ENCODE peak calls at places on chromosome 13, in seven cellular contexts. Y is breast epithelium, E is lung, J is progenitor cell of endocrine pancreas, M is BE2C, U is GM06990, Q is foreskin fibroblast. F is an unnamed sample.

GRCh38 chr13:112709825-112710783 is 20.3 kb downstream of the ATP11A start:
- DNase-seq in Y (no peak), E (no peak), J (no peak), M (no peak), U (no peak), Q (no peak), F (no peak)

GRCh38 chr13:28750187-28751045 is 31.6 kb upstream of the SLC46A3 start:
- DNase-seq in Y (no peak), E (no peak), J (no peak), M (no peak), U (no peak), Q (peak; percentile 39), F (no peak)

GRCh38 chr13:60642552-60642951 is 245.5 kb downstream of the TDRD3 start:
- DNase-seq in Y (no peak), E (no peak), J (no peak), M (no peak), U (no peak), Q (no peak), F (no peak)

GRCh38 chr13:42807236-42807635 is 25.9 kb downstream of the FAM216B start:
- DNase-seq in Y (no peak), E (no peak), J (no peak), M (no peak), U (no peak), Q (no peak), F (no peak)

GRCh38 chr13:49840266-49840665 is 47.8 kb upstream of the KPNA3 start:
- DNase-seq in Y (no peak), E (no peak), J (no peak), M (peak; percentile 23), U (no peak), Q (peak; percentile 28), F (no peak)

GRCh38 chr13:35597451-35597850 is 121.0 kb upstream of the MAB21L1 start:
- DNase-seq in Y (no peak), E (no peak), J (no peak), M (no peak), U (no peak), Q (no peak), F (no peak)

GRCh38 chr13:94412870-94413269 is 66.6 kb downstream of the DCT start:
- DNase-seq in Y (no peak), E (no peak), J (no peak), M (no peak), U (no peak), Q (no peak), F (no peak)

GRCh38 chr13:102724923-102725322 is 30.1 kb upstream of the METTL21C start:
- DNase-seq in Y (no peak), E (no peak), J (no peak), M (no peak), U (no peak), Q (peak; percentile 72), F (no peak)

GRCh38 chr13:59459972-59460371 is 703.8 kb downstream of the DIAPH3 start:
- DNase-seq in Y (no peak), E (no peak), J (no peak), M (no peak), U (no peak), Q (peak; percentile 42), F (no peak)

GRCh38 chr13:81540777-81541176 is 1199.9 kb upstream of the SPRY2 start:
- DNase-seq in Y (no peak), E (no peak), J (no peak), M (peak; percentile 19), U (no peak), Q (peak; percentile 1), F (no peak)

GRCh38 chr13:71867101-71867814 is at the start of gene DACH1:
- DNase-seq in Y (peak; percentile 59), E (peak; percentile 57), J (peak; percentile 19), M (peak; percentile 79), U (no peak), Q (peak; percentile 63), F (peak; percentile 70)

GRCh38 chr13:113591750-113592149 is 7.2 kb downstream of the TFDP1 start:
- DNase-seq in Y (peak; percentile 12), E (no peak), J (no peak), M (no peak), U (no peak), Q (no peak), F (no peak)

GRCh38 chr13:44155422-44156293 is 218.0 kb upstream of the SERP2 start:
- DNase-seq in Y (peak; percentile 57), E (peak; percentile 76), J (no peak), M (no peak), U (no peak), Q (peak; percentile 71), F (peak; percentile 64)

GRCh38 chr13:102799544-102800144 is 725 bp downstream of the BIVM start:
- DNase-seq in Y (no peak), E (peak; percentile 31), J (peak; percentile 26), M (peak; percentile 48), U (no peak), Q (peak; percentile 60), F (peak; percentile 58)

GRCh38 chr13:110683203-110683883 is 22.6 kb downstream of the CARS2 start:
- DNase-seq in Y (no peak), E (no peak), J (no peak), M (no peak), U (no peak), Q (peak; percentile 46), F (no peak)

GRCh38 chr13:21050288-21051197 is 10.8 kb downstream of the LATS2 start:
- DNase-seq in Y (no peak), E (no peak), J (no peak), M (no peak), U (no peak), Q (no peak), F (no peak)

GRCh38 chr13:89687066-89687465 is 1660.4 kb upstream of the MIR17HG start:
- DNase-seq in Y (no peak), E (no peak), J (no peak), M (no peak), U (no peak), Q (no peak), F (no peak)

GRCh38 chr13:83881917-83882625 is at the start of gene SLITRK1:
- DNase-seq in Y (peak; percentile 62), E (no peak), J (peak; percentile 91), M (peak; percentile 51), U (no peak), Q (peak; percentile 59), F (peak; percentile 98)

GRCh38 chr13:20190481-20191310 is 2.0 kb downstream of the GJB2 start:
- DNase-seq in Y (no peak), E (no peak), J (no peak), M (no peak), U (no peak), Q (peak; percentile 38), F (no peak)

GRCh38 chr13:90336507-90336906 is 1011.0 kb upstream of the MIR17HG start:
- DNase-seq in Y (no peak), E (no peak), J (no peak), M (no peak), U (no peak), Q (no peak), F (no peak)

GRCh38 chr13:41458939-41459753 is 1.8 kb downstream of the RGCC start:
- DNase-seq in Y (no peak), E (peak; percentile 59), J (no peak), M (no peak), U (no peak), Q (peak; percentile 74), F (no peak)

GRCh38 chr13:112330479-112331407 is 45.4 kb upstream of the SPACA7 start:
- DNase-seq in Y (no peak), E (no peak), J (no peak), M (no peak), U (no peak), Q (peak; percentile 6), F (no peak)

GRCh38 chr13:46992383-46992952 is 95.6 kb upstream of the HTR2A start:
- DNase-seq in Y (no peak), E (no peak), J (no peak), M (peak; percentile 23), U (no peak), Q (peak; percentile 11), F (no peak)

GRCh38 chr13:26557051-26557392 is 461 bp upstream of the WASF3 start:
- DNase-seq in Y (no peak), E (no peak), J (no peak), M (no peak), U (no peak), Q (no peak), F (no peak)
- TF ChIP-seq CTCF in Y (no peak), E (no peak), J (no peak), M (no peak), U (no peak), Q (no peak), F (no peak)

DNA sequence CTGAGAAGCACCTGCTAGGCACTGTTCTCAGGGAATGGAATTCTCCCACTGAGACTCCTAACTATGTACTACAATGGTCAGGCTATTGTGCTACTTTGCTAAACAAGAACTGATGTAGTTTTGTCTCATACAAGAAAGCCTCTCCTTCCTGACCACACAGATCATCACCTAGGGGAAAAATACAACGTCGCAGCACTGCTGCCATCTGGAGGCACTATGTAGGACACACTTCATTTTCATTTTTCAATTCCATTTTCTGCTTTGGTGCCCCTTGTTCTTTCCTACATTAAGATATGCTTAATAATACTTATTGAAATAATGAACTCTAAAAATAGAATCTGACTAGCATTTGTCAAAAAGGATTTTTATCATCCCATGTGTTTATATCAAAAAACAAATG is 21.1 kb downstream of the PROSER1 start:
- DNase-seq in Y (no peak), E (no peak), J (no peak), M (peak; percentile 22), U (no peak), Q (peak; percentile 56), F (peak; percentile 5)
- TF ChIP-seq CTCF in Y (no peak), E (no peak), J (peak; percentile 65), M (peak; percentile 82), U (peak; percentile 65), Q (peak; percentile 50), F (peak; percentile 54)

GRCh38 chr13:79338343-79338742 is 67.7 kb downstream of the RBM26 start:
- DNase-seq in Y (no peak), E (no peak), J (no peak), M (no peak), U (no peak), Q (no peak), F (no peak)

GRCh38 chr13:79336971-79337370 is 69.1 kb downstream of the RBM26 start:
- DNase-seq in Y (no peak), E (no peak), J (no peak), M (no peak), U (no peak), Q (no peak), F (no peak)

GRCh38 chr13:79346300-79346914 is 59.6 kb downstream of the RBM26 start:
- DNase-seq in Y (no peak), E (no peak), J (no peak), M (no peak), U (no peak), Q (no peak), F (no peak)

GRCh38 chr13:79341202-79341601 is 64.9 kb downstream of the RBM26 start:
- DNase-seq in Y (no peak), E (no peak), J (no peak), M (no peak), U (no peak), Q (no peak), F (no peak)

GRCh38 chr13:79340490-79340889 is 65.6 kb downstream of the RBM26 start:
- DNase-seq in Y (no peak), E (no peak), J (no peak), M (no peak), U (no peak), Q (no peak), F (no peak)
- TF ChIP-seq CTCF in Y (no peak), E (no peak), J (peak; percentile 9), M (no peak), U (no peak), Q (no peak), F (no peak)

DNA sequence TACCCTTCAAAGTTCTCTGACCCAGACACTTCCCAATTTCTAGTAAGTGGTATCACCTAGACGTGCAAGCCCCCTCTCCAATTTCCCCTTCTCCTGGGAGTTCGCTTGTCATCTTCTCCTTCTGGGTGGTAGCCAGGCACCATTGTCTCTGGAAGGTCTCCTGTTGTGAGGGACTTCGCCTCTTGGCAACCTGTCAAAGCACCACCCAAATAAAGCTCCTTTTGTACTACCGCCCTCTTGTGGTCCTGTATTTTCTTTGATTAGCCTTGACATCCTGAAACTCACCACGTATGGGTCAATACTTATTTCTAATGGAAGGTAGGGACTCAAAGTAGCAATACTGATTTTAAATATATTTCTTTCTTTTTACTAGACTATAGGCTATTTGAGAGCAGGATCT is 8.2 kb downstream of the GPC5 start:
- DNase-seq in Y (no peak), E (no peak), J (no peak), M (peak; percentile 66), U (peak; percentile 28), Q (peak; percentile 26), F (no peak)
- TF ChIP-seq CTCF in Y (no peak), E (peak; percentile 8), J (peak; percentile 50), M (peak; percentile 79), U (peak; percentile 67), Q (peak; percentile 42), F (peak; percentile 31)